ENCODE peak calls at places on chromosome 15, in ten cellular contexts. One of them, this sample, is unnamed.

GRCh38 chr15:98438907-98439306 is 209.4 kb upstream of the IGF1R start:
- DNase-seq in psoas muscle: no peak
- DNase-seq in breast epithelium: no peak
- DNase-seq in fibroblast of lung: no peak
- DNase-seq in prostate gland: no peak
- DNase-seq in adipocyte: no peak
- DNase-seq in neuronal stem cell: no peak
- DNase-seq in GM23248: no peak
- DNase-seq in CD8-positive, alpha-beta T cell: no peak
- DNase-seq in NT2/D1: no peak
- DNase-seq in this sample: no peak

GRCh38 chr15:72173401-72173800 is 24.2 kb downstream of the GRAMD2A start:
- DNase-seq in prostate gland: no peak
- DNase-seq in breast epithelium: no peak
- DNase-seq in adipocyte: no peak
- DNase-seq in psoas muscle: no peak
- DNase-seq in CD8-positive, alpha-beta T cell: no peak
- DNase-seq in neuronal stem cell: no peak
- DNase-seq in NT2/D1: no peak
- DNase-seq in GM23248: no peak
- DNase-seq in fibroblast of lung: no peak
- DNase-seq in this sample: no peak

GRCh38 chr15:44010114-44010513 is 183.3 kb downstream of the WDR76 start:
- DNase-seq in prostate gland: no peak
- DNase-seq in CD8-positive, alpha-beta T cell: no peak
- DNase-seq in fibroblast of lung: peak; percentile 85
- DNase-seq in psoas muscle: no peak
- DNase-seq in adipocyte: peak; percentile 45
- DNase-seq in GM23248: peak; percentile 80
- DNase-seq in neuronal stem cell: no peak
- DNase-seq in NT2/D1: no peak
- DNase-seq in breast epithelium: no peak
- DNase-seq in this sample: no peak

GRCh38 chr15:53757906-53758305 is 1.6 kb downstream of the WDR72 start:
- DNase-seq in NT2/D1: no peak
- DNase-seq in fibroblast of lung: no peak
- DNase-seq in psoas muscle: no peak
- DNase-seq in CD8-positive, alpha-beta T cell: no peak
- DNase-seq in GM23248: no peak
- DNase-seq in breast epithelium: no peak
- DNase-seq in neuronal stem cell: no peak
- DNase-seq in prostate gland: no peak
- DNase-seq in adipocyte: no peak
- DNase-seq in this sample: no peak

GRCh38 chr15:63178034-63178433 is 11.4 kb upstream of the RAB8B start:
- DNase-seq in CD8-positive, alpha-beta T cell: no peak
- DNase-seq in prostate gland: no peak
- DNase-seq in NT2/D1: no peak
- DNase-seq in GM23248: no peak
- DNase-seq in neuronal stem cell: no peak
- DNase-seq in fibroblast of lung: no peak
- DNase-seq in adipocyte: no peak
- DNase-seq in psoas muscle: no peak
- DNase-seq in breast epithelium: no peak
- DNase-seq in this sample: no peak

GRCh38 chr15:31178705-31179104 is 77.2 kb upstream of the TRPM1 start:
- DNase-seq in neuronal stem cell: no peak
- DNase-seq in GM23248: no peak
- DNase-seq in prostate gland: no peak
- DNase-seq in NT2/D1: no peak
- DNase-seq in fibroblast of lung: no peak
- DNase-seq in psoas muscle: no peak
- DNase-seq in CD8-positive, alpha-beta T cell: no peak
- DNase-seq in adipocyte: no peak
- DNase-seq in breast epithelium: no peak
- DNase-seq in this sample: no peak

GRCh38 chr15:77527831-77528231 is 104.9 kb downstream of the LINGO1 start:
- DNase-seq in psoas muscle: no peak
- DNase-seq in NT2/D1: no peak
- DNase-seq in fibroblast of lung: no peak
- DNase-seq in adipocyte: no peak
- DNase-seq in prostate gland: no peak
- DNase-seq in breast epithelium: no peak
- DNase-seq in CD8-positive, alpha-beta T cell: no peak
- DNase-seq in neuronal stem cell: no peak
- DNase-seq in GM23248: no peak
- DNase-seq in this sample: no peak

GRCh38 chr15:27087651-27088583 is 116.9 kb downstream of the GABRG3 start:
- DNase-seq in NT2/D1: no peak
- DNase-seq in prostate gland: no peak
- DNase-seq in GM23248: no peak
- DNase-seq in neuronal stem cell: no peak
- DNase-seq in breast epithelium: no peak
- DNase-seq in CD8-positive, alpha-beta T cell: no peak
- DNase-seq in psoas muscle: no peak
- DNase-seq in adipocyte: no peak
- DNase-seq in fibroblast of lung: no peak
- DNase-seq in this sample: no peak

GRCh38 chr15:40930430-40931299 is 1.5 kb downstream of the DLL4 start:
- DNase-seq in adipocyte: peak; percentile 47
- DNase-seq in fibroblast of lung: peak; percentile 31
- DNase-seq in NT2/D1: no peak
- DNase-seq in neuronal stem cell: no peak
- DNase-seq in GM23248: peak; percentile 37
- DNase-seq in psoas muscle: peak; percentile 57
- DNase-seq in prostate gland: no peak
- DNase-seq in breast epithelium: no peak
- DNase-seq in CD8-positive, alpha-beta T cell: peak; percentile 41
- DNase-seq in this sample: no peak

GRCh38 chr15:40932625-40933519 is 3.7 kb downstream of the DLL4 start:
- DNase-seq in NT2/D1: no peak
- DNase-seq in fibroblast of lung: no peak
- DNase-seq in breast epithelium: no peak
- DNase-seq in neuronal stem cell: no peak
- DNase-seq in adipocyte: no peak
- DNase-seq in psoas muscle: no peak
- DNase-seq in CD8-positive, alpha-beta T cell: no peak
- DNase-seq in prostate gland: no peak
- DNase-seq in GM23248: no peak
- DNase-seq in this sample: no peak

GRCh38 chr15:40931300-40932142 is 2.4 kb downstream of the DLL4 start:
- DNase-seq in CD8-positive, alpha-beta T cell: no peak
- DNase-seq in fibroblast of lung: no peak
- DNase-seq in NT2/D1: no peak
- DNase-seq in breast epithelium: no peak
- DNase-seq in adipocyte: no peak
- DNase-seq in psoas muscle: no peak
- DNase-seq in neuronal stem cell: no peak
- DNase-seq in GM23248: no peak
- DNase-seq in prostate gland: no peak
- DNase-seq in this sample: no peak

GRCh38 chr15:40933520-40933904 is 4.4 kb downstream of the DLL4 start:
- DNase-seq in adipocyte: no peak
- DNase-seq in fibroblast of lung: no peak
- DNase-seq in prostate gland: no peak
- DNase-seq in breast epithelium: no peak
- DNase-seq in psoas muscle: no peak
- DNase-seq in neuronal stem cell: no peak
- DNase-seq in CD8-positive, alpha-beta T cell: no peak
- DNase-seq in NT2/D1: no peak
- DNase-seq in GM23248: no peak
- DNase-seq in this sample: no peak

DNA sequence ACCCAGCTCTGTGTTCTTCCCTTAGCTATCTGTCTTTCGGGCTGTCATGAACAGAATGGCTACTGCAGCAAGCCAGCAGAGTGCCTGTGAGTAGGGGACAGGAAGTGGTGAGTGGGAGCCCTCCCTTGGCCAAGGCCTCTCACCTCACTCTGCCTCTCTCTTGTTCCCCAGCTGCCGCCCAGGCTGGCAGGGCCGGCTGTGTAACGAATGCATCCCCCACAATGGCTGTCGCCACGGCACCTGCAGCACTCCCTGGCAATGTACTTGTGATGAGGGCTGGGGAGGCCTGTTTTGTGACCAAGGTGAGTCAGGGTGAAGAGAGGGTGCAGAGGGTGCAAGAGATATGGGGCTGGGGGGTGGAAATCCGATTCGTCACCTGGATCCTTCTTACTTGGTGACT is 3.0 kb downstream of the DLL4 start:
- DNase-seq in CD8-positive, alpha-beta T cell: no peak
- DNase-seq in adipocyte: no peak
- DNase-seq in neuronal stem cell: no peak
- DNase-seq in prostate gland: no peak
- DNase-seq in breast epithelium: no peak
- DNase-seq in psoas muscle: no peak
- DNase-seq in GM23248: no peak
- DNase-seq in NT2/D1: no peak
- DNase-seq in fibroblast of lung: no peak
- DNase-seq in this sample: no peak
- H3K4me1 ChIP-seq in CD8-positive, alpha-beta T cell: peaks cover 40% of the 10 kb centered on the region
- H3K4me1 ChIP-seq in adipocyte: peaks cover 17% of the 10 kb centered on the region
- H3K4me1 ChIP-seq in neuronal stem cell: peaks cover 36% of the 10 kb centered on the region
- H3K4me1 ChIP-seq in prostate gland: peaks cover 19% of the 10 kb centered on the region
- H3K4me1 ChIP-seq in breast epithelium: peaks cover 10% of the 10 kb centered on the region
- H3K4me1 ChIP-seq in psoas muscle: peaks cover 40% of the 10 kb centered on the region
- H3K4me1 ChIP-seq in GM23248: peaks cover 15% of the 10 kb centered on the region
- H3K4me1 ChIP-seq in NT2/D1: peaks cover 2% of the 10 kb centered on the region
- H3K4me1 ChIP-seq in fibroblast of lung: peaks cover 15% of the 10 kb centered on the region
- H3K4me1 ChIP-seq in this sample: peaks cover 3% of the 10 kb centered on the region

DNA sequence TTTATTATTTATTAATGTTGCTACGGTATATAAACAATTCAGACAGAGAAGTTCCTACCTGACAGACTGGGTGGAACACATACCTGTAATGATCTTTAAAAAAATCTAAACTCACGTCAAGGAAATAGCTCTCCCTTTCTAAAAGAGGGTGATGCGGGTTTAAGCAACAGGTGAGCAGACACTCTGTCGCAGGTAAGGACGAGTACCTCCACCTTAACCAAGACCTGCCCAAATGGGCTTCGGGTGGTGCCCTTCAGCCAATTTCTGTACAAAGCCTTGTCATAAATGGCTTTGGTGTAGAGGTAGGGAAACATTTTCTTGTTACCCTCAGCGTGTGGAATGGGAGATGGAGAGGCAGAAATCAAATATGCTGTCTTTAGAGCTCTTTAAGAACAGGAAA is 67.0 kb downstream of the CHSY1 start:
- DNase-seq in neuronal stem cell: no peak
- DNase-seq in GM23248: no peak
- DNase-seq in NT2/D1: no peak
- DNase-seq in breast epithelium: no peak
- DNase-seq in fibroblast of lung: no peak
- DNase-seq in adipocyte: no peak
- DNase-seq in prostate gland: no peak
- DNase-seq in psoas muscle: no peak
- DNase-seq in CD8-positive, alpha-beta T cell: no peak
- DNase-seq in this sample: no peak
- H3K4me1 ChIP-seq in neuronal stem cell: no peaks in the 10 kb centered on the region
- H3K4me1 ChIP-seq in GM23248: peaks cover 37% of the 10 kb centered on the region
- H3K4me1 ChIP-seq in NT2/D1: peaks cover 2% of the 10 kb centered on the region
- H3K4me1 ChIP-seq in breast epithelium: peaks cover 10% of the 10 kb centered on the region
- H3K4me1 ChIP-seq in fibroblast of lung: peaks cover 23% of the 10 kb centered on the region
- H3K4me1 ChIP-seq in adipocyte: peaks cover 17% of the 10 kb centered on the region
- H3K4me1 ChIP-seq in prostate gland: peaks cover 25% of the 10 kb centered on the region
- H3K4me1 ChIP-seq in psoas muscle: peaks cover 36% of the 10 kb centered on the region
- H3K4me1 ChIP-seq in CD8-positive, alpha-beta T cell: peaks cover 17% of the 10 kb centered on the region
- H3K4me1 ChIP-seq in this sample: peaks cover 10% of the 10 kb centered on the region

GRCh38 chr15:74432271-74432967 is 1.3 kb downstream of the SEMA7A start:
- DNase-seq in breast epithelium: no peak
- DNase-seq in neuronal stem cell: no peak
- DNase-seq in prostate gland: no peak
- DNase-seq in psoas muscle: no peak
- DNase-seq in NT2/D1: no peak
- DNase-seq in GM23248: peak; percentile 44
- DNase-seq in adipocyte: no peak
- DNase-seq in CD8-positive, alpha-beta T cell: no peak
- DNase-seq in fibroblast of lung: no peak
- DNase-seq in this sample: no peak

GRCh38 chr15:74430510-74430951 is 3.2 kb downstream of the SEMA7A start:
- DNase-seq in prostate gland: no peak
- DNase-seq in breast epithelium: no peak
- DNase-seq in psoas muscle: no peak
- DNase-seq in adipocyte: no peak
- DNase-seq in fibroblast of lung: no peak
- DNase-seq in neuronal stem cell: no peak
- DNase-seq in CD8-positive, alpha-beta T cell: no peak
- DNase-seq in NT2/D1: no peak
- DNase-seq in GM23248: peak; percentile 41
- DNase-seq in this sample: no peak

GRCh38 chr15:74431645-74432044 is 2.1 kb downstream of the SEMA7A start:
- DNase-seq in neuronal stem cell: no peak
- DNase-seq in fibroblast of lung: no peak
- DNase-seq in GM23248: peak; percentile 44
- DNase-seq in NT2/D1: no peak
- DNase-seq in psoas muscle: no peak
- DNase-seq in breast epithelium: no peak
- DNase-seq in adipocyte: no peak
- DNase-seq in prostate gland: no peak
- DNase-seq in CD8-positive, alpha-beta T cell: no peak
- DNase-seq in this sample: no peak

GRCh38 chr15:74429784-74430141 is 4.0 kb downstream of the SEMA7A start:
- DNase-seq in CD8-positive, alpha-beta T cell: no peak
- DNase-seq in adipocyte: no peak
- DNase-seq in breast epithelium: no peak
- DNase-seq in neuronal stem cell: no peak
- DNase-seq in GM23248: no peak
- DNase-seq in fibroblast of lung: no peak
- DNase-seq in NT2/D1: no peak
- DNase-seq in psoas muscle: no peak
- DNase-seq in prostate gland: no peak
- DNase-seq in this sample: no peak

GRCh38 chr15:74431116-74431515 is 2.6 kb downstream of the SEMA7A start:
- DNase-seq in psoas muscle: no peak
- DNase-seq in GM23248: no peak
- DNase-seq in neuronal stem cell: no peak
- DNase-seq in adipocyte: no peak
- DNase-seq in NT2/D1: no peak
- DNase-seq in breast epithelium: no peak
- DNase-seq in prostate gland: no peak
- DNase-seq in CD8-positive, alpha-beta T cell: no peak
- DNase-seq in fibroblast of lung: no peak
- DNase-seq in this sample: no peak
- H3K4me1 ChIP-seq in psoas muscle: peaks cover 4% of the 10 kb centered on the region
- H3K4me1 ChIP-seq in GM23248: peaks cover 45% of the 10 kb centered on the region
- H3K4me1 ChIP-seq in neuronal stem cell: peaks cover 16% of the 10 kb centered on the region
- H3K4me1 ChIP-seq in adipocyte: peaks cover 30% of the 10 kb centered on the region
- H3K4me1 ChIP-seq in NT2/D1: peaks cover 34% of the 10 kb centered on the region
- H3K4me1 ChIP-seq in breast epithelium: peaks cover 4% of the 10 kb centered on the region
- H3K4me1 ChIP-seq in prostate gland: peaks cover 7% of the 10 kb centered on the region
- H3K4me1 ChIP-seq in CD8-positive, alpha-beta T cell: peaks cover 16% of the 10 kb centered on the region
- H3K4me1 ChIP-seq in fibroblast of lung: peaks cover 21% of the 10 kb centered on the region
- H3K4me1 ChIP-seq in this sample: peaks cover 2% of the 10 kb centered on the region

DNA sequence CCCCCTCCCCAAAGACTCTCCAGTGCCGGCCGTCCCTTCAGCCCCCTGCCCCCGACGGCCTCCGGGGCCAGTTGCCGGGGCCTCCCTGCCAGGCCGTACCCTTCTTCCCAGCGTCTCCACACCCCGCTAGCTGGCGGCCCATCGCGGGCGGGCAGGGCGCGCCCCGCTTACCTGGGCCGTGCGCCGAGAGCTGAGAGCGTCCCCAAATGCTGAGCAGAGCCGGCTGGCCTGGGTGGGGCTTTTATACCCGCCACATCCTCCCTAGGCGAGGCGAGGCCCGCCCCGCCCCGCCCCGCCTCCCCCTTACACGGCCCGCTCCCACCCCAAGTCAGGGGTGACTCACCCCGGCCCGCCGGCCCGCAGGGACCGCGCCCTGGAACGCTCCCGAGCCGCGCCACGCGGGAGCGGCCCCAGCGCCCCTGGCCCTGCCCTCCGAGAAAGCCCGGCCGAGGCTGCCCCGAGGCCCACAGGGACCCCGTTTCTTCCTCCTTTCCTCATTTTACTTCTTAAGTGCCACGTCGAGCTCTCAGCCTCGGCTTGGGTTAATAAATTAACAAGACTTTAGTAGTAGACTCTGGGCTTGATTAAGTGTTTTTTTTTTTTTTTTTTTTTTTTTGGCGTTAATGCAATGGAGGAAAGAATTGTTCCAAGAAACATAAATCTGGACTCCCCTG is at the start of gene ANXA2:
- DNase-seq in GM23248: peak; percentile 97
- DNase-seq in CD8-positive, alpha-beta T cell: peak; percentile 83
- DNase-seq in adipocyte: peak; percentile 96
- DNase-seq in NT2/D1: no peak
- DNase-seq in neuronal stem cell: no peak
- DNase-seq in psoas muscle: peak; percentile 91
- DNase-seq in prostate gland: peak; percentile 85
- DNase-seq in breast epithelium: peak; percentile 92
- DNase-seq in fibroblast of lung: peak; percentile 89
- DNase-seq in this sample: no peak
- H3K4me1 ChIP-seq in GM23248: peaks cover 46% of the 10 kb centered on the region
- H3K4me1 ChIP-seq in CD8-positive, alpha-beta T cell: peaks cover 14% of the 10 kb centered on the region
- H3K4me1 ChIP-seq in adipocyte: peaks cover 47% of the 10 kb centered on the region
- H3K4me1 ChIP-seq in NT2/D1: peaks cover 7% of the 10 kb centered on the region
- H3K4me1 ChIP-seq in neuronal stem cell: peaks cover 22% of the 10 kb centered on the region
- H3K4me1 ChIP-seq in psoas muscle: peaks cover 35% of the 10 kb centered on the region
- H3K4me1 ChIP-seq in prostate gland: peaks cover 26% of the 10 kb centered on the region
- H3K4me1 ChIP-seq in breast epithelium: peaks cover 16% of the 10 kb centered on the region
- H3K4me1 ChIP-seq in fibroblast of lung: peaks cover 45% of the 10 kb centered on the region
- H3K4me1 ChIP-seq in this sample: peaks cover 4% of the 10 kb centered on the region

This sample was measured in iPS DF 6.9.